ENCODE peak calls at places on chromosomes 2 and 18, in ten cellular contexts. R is tibial artery; P is ACHN; O is activated T-helper 9 cell treated with anti-CD3 and anti-CD28 coated beads, Interleukin-2, amount 50 U/mL, for 16 hours; D is GM04504; B is LNCaP clone FGC; V is RCC 7860; Q is GM23248; C is NCI-H524; H is heart left ventricle. G is an unnamed sample.

GRCh38 chr2:138600732-138601437 is 99.3 kb downstream of the SPOPL start:
- DNase-seq in O (no peak), C (no peak), V (peak), R (no peak), D (no peak), P (peak), Q (peak), H (no peak), B (no peak), G (peak)

GRCh38 chr2:222844323-222844722 is 16.5 kb upstream of the ACSL3 start:
- DNase-seq in C (no peak), P (peak), B (no peak), H (no peak), O (no peak), Q (peak), V (peak), R (no peak), D (peak), G (peak)

GRCh38 chr2:223008162-223008561 is 43.8 kb upstream of the KCNE4 start:
- DNase-seq in O (no peak), B (no peak), Q (peak), C (no peak), P (no peak), H (peak), V (no peak), D (no peak), R (no peak), G (peak)

GRCh38 chr2:84919885-84920580 is 14.6 kb downstream of the TMSB10 start:
- DNase-seq in R (no peak), B (no peak), Q (peak), O (no peak), P (peak), D (peak), C (no peak), V (peak), H (peak), G (peak)

GRCh38 chr18:8658858-8659485 is 46.4 kb upstream of the MTCL1 start:
- DNase-seq in P (no peak), B (no peak), Q (no peak), O (no peak), H (no peak), C (no peak), V (no peak), R (no peak), D (no peak), G (no peak)

GRCh38 chr2:138633049-138633448 is 131.5 kb downstream of the SPOPL start:
- DNase-seq in H (no peak), D (no peak), Q (no peak), C (no peak), V (no peak), B (no peak), P (no peak), O (no peak), R (no peak), G (no peak)

GRCh38 chr2:197804758-197805597 is 585 bp downstream of the PLCL1 start:
- DNase-seq in H (peak), B (no peak), P (no peak), R (peak), O (peak), V (no peak), C (peak), D (no peak), Q (peak), G (peak)

GRCh38 chr2:69310267-69310666 is 76.8 kb downstream of the GFPT1 start:
- DNase-seq in B (no peak), D (no peak), C (no peak), Q (no peak), V (no peak), H (no peak), R (no peak), O (no peak), P (no peak), G (no peak)

GRCh38 chr2:61707984-61708852 is 145.6 kb downstream of the FAM161A start:
- DNase-seq in V (peak), O (no peak), Q (peak), C (peak), R (no peak), P (peak), H (peak), D (no peak), B (peak), G (peak)

GRCh38 chr18:42086288-42086687 is 131.3 kb downstream of the PIK3C3 start:
- DNase-seq in D (no peak), R (no peak), C (no peak), V (peak), Q (no peak), B (no peak), H (no peak), O (no peak), P (no peak), G (peak)

GRCh38 chr18:45670281-45670962 is 53.6 kb upstream of the SLC14A1 start:
- DNase-seq in B (no peak), O (no peak), V (no peak), P (no peak), Q (peak), D (no peak), R (peak), C (peak), H (no peak), G (peak)

GRCh38 chr2:158716091-158716815 is 78.9 kb upstream of the DAPL1 start:
- DNase-seq in B (no peak), R (no peak), O (no peak), V (no peak), P (no peak), C (no peak), D (no peak), Q (no peak), H (peak), G (peak)